ENCODE peak calls at places on chromosomes 16 and 17, in eight cellular contexts. One of them, this sample, is unnamed.

GRCh38 chr17:66967867-66968543 is 3.5 kb downstream of the CACNG4 start:
- DNase-seq in ascending aorta: no peak
- DNase-seq in esophagus muscularis mucosa: no peak
- DNase-seq in neural progenitor cell: no peak
- DNase-seq in lower lobe of right lung: no peak
- DNase-seq in neuronal stem cell: no peak
- DNase-seq in A673: no peak
- DNase-seq in endothelial cell of umbilical vein: no peak
- DNase-seq in this sample: no peak

GRCh38 chr16:15464401-15465186 is 30.2 kb downstream of the BMERB1 start:
- DNase-seq in esophagus muscularis mucosa: no peak
- DNase-seq in lower lobe of right lung: no peak
- DNase-seq in endothelial cell of umbilical vein: no peak
- DNase-seq in neuronal stem cell: no peak
- DNase-seq in A673: no peak
- DNase-seq in neural progenitor cell: no peak
- DNase-seq in ascending aorta: no peak
- DNase-seq in this sample: no peak

GRCh38 chr17:68383443-68384321 is 73.6 kb downstream of the WIPI1 start:
- DNase-seq in neural progenitor cell: no peak
- DNase-seq in lower lobe of right lung: peak; percentile 57
- DNase-seq in esophagus muscularis mucosa: no peak
- DNase-seq in A673: no peak
- DNase-seq in neuronal stem cell: no peak
- DNase-seq in endothelial cell of umbilical vein: peak; percentile 82
- DNase-seq in ascending aorta: no peak
- DNase-seq in this sample: no peak

GRCh38 chr17:73010414-73010813 is 82.1 kb downstream of the SLC39A11 start:
- DNase-seq in lower lobe of right lung: no peak
- DNase-seq in endothelial cell of umbilical vein: peak; percentile 14
- DNase-seq in neural progenitor cell: no peak
- DNase-seq in neuronal stem cell: no peak
- DNase-seq in esophagus muscularis mucosa: no peak
- DNase-seq in A673: no peak
- DNase-seq in ascending aorta: no peak
- DNase-seq in this sample: no peak

GRCh38 chr17:73226556-73227172 is 33.8 kb downstream of the COG1 start:
- DNase-seq in A673: no peak
- DNase-seq in esophagus muscularis mucosa: no peak
- DNase-seq in ascending aorta: no peak
- DNase-seq in lower lobe of right lung: no peak
- DNase-seq in neural progenitor cell: no peak
- DNase-seq in neuronal stem cell: no peak
- DNase-seq in endothelial cell of umbilical vein: no peak
- DNase-seq in this sample: no peak

GRCh38 chr16:9929313-9929712 is 252.9 kb downstream of the GRIN2A start:
- DNase-seq in ascending aorta: no peak
- DNase-seq in neuronal stem cell: no peak
- DNase-seq in A673: no peak
- DNase-seq in esophagus muscularis mucosa: no peak
- DNase-seq in neural progenitor cell: no peak
- DNase-seq in lower lobe of right lung: no peak
- DNase-seq in endothelial cell of umbilical vein: no peak
- DNase-seq in this sample: no peak

GRCh38 chr17:65022751-65023421 is 33.7 kb downstream of the GNA13 start:
- DNase-seq in ascending aorta: no peak
- DNase-seq in esophagus muscularis mucosa: no peak
- DNase-seq in neuronal stem cell: no peak
- DNase-seq in endothelial cell of umbilical vein: peak; percentile 40
- DNase-seq in A673: no peak
- DNase-seq in neural progenitor cell: no peak
- DNase-seq in lower lobe of right lung: no peak
- DNase-seq in this sample: peak; percentile 23

GRCh38 chr16:88421301-88421700 is 31.8 kb upstream of the ZFPM1 start:
- DNase-seq in endothelial cell of umbilical vein: no peak
- DNase-seq in esophagus muscularis mucosa: no peak
- DNase-seq in neuronal stem cell: no peak
- DNase-seq in neural progenitor cell: no peak
- DNase-seq in lower lobe of right lung: no peak
- DNase-seq in A673: no peak
- DNase-seq in ascending aorta: no peak
- DNase-seq in this sample: no peak

GRCh38 chr17:42520540-42520951 is 15.5 kb upstream of the NAGLU start:
- DNase-seq in neuronal stem cell: no peak
- DNase-seq in esophagus muscularis mucosa: no peak
- DNase-seq in A673: no peak
- DNase-seq in neural progenitor cell: peak; percentile 36
- DNase-seq in ascending aorta: no peak
- DNase-seq in lower lobe of right lung: no peak
- DNase-seq in endothelial cell of umbilical vein: no peak
- DNase-seq in this sample: peak; percentile 66

GRCh38 chr17:44971776-44972483 is 3.8 kb upstream of the C1QL1 start:
- DNase-seq in lower lobe of right lung: no peak
- DNase-seq in endothelial cell of umbilical vein: no peak
- DNase-seq in A673: no peak
- DNase-seq in ascending aorta: no peak
- DNase-seq in esophagus muscularis mucosa: no peak
- DNase-seq in neuronal stem cell: no peak
- DNase-seq in neural progenitor cell: no peak
- DNase-seq in this sample: no peak

GRCh38 chr17:76241205-76241539 is 879 bp upstream of the RNF157 start:
- DNase-seq in ascending aorta: no peak
- DNase-seq in endothelial cell of umbilical vein: no peak
- DNase-seq in A673: no peak
- DNase-seq in neural progenitor cell: no peak
- DNase-seq in neuronal stem cell: no peak
- DNase-seq in esophagus muscularis mucosa: no peak
- DNase-seq in lower lobe of right lung: no peak
- DNase-seq in this sample: no peak

GRCh38 chr17:19302791-19303233 is 59.7 kb downstream of the B9D1 start:
- DNase-seq in lower lobe of right lung: no peak
- DNase-seq in neural progenitor cell: no peak
- DNase-seq in endothelial cell of umbilical vein: no peak
- DNase-seq in esophagus muscularis mucosa: no peak
- DNase-seq in ascending aorta: no peak
- DNase-seq in A673: no peak
- DNase-seq in neuronal stem cell: no peak
- DNase-seq in this sample: peak; percentile 76

GRCh38 chr16:87265261-87265660 is 51.9 kb downstream of the C16orf95 start:
- DNase-seq in neural progenitor cell: no peak
- DNase-seq in ascending aorta: no peak
- DNase-seq in neuronal stem cell: no peak
- DNase-seq in lower lobe of right lung: no peak
- DNase-seq in esophagus muscularis mucosa: no peak
- DNase-seq in endothelial cell of umbilical vein: no peak
- DNase-seq in A673: no peak
- DNase-seq in this sample: no peak

GRCh38 chr17:75525806-75526554 is 483 bp downstream of the LLGL2 start:
- DNase-seq in neural progenitor cell: peak; percentile 93
- DNase-seq in ascending aorta: no peak
- DNase-seq in endothelial cell of umbilical vein: no peak
- DNase-seq in esophagus muscularis mucosa: no peak
- DNase-seq in neuronal stem cell: peak; percentile 41
- DNase-seq in lower lobe of right lung: no peak
- DNase-seq in A673: no peak
- DNase-seq in this sample: no peak

GRCh38 chr17:63740464-63741181 is 976 bp downstream of the STRADA start:
- DNase-seq in A673: no peak
- DNase-seq in lower lobe of right lung: no peak
- DNase-seq in neuronal stem cell: no peak
- DNase-seq in endothelial cell of umbilical vein: peak; percentile 40
- DNase-seq in neural progenitor cell: no peak
- DNase-seq in esophagus muscularis mucosa: no peak
- DNase-seq in ascending aorta: no peak
- DNase-seq in this sample: no peak

GRCh38 chr16:8551388-8552332 is 38.7 kb downstream of the TMEM114 start:
- DNase-seq in neural progenitor cell: no peak
- DNase-seq in neuronal stem cell: no peak
- DNase-seq in endothelial cell of umbilical vein: no peak
- DNase-seq in ascending aorta: no peak
- DNase-seq in esophagus muscularis mucosa: no peak
- DNase-seq in lower lobe of right lung: no peak
- DNase-seq in A673: no peak
- DNase-seq in this sample: no peak

GRCh38 chr17:73974536-73974935 is 228.9 kb upstream of the RPL38 start:
- DNase-seq in neuronal stem cell: no peak
- DNase-seq in lower lobe of right lung: no peak
- DNase-seq in neural progenitor cell: no peak
- DNase-seq in ascending aorta: no peak
- DNase-seq in esophagus muscularis mucosa: no peak
- DNase-seq in A673: no peak
- DNase-seq in endothelial cell of umbilical vein: no peak
- DNase-seq in this sample: peak; percentile 45

GRCh38 chr16:54938351-54939346 is 8.0 kb downstream of the IRX5 start:
- DNase-seq in endothelial cell of umbilical vein: peak; percentile 44
- DNase-seq in esophagus muscularis mucosa: peak; percentile 77
- DNase-seq in A673: peak; percentile 47
- DNase-seq in ascending aorta: no peak
- DNase-seq in neural progenitor cell: peak; percentile 70
- DNase-seq in lower lobe of right lung: peak; percentile 63
- DNase-seq in neuronal stem cell: peak; percentile 42
- DNase-seq in this sample: no peak
- H3K4me3 ChIP-seq in endothelial cell of umbilical vein: no peak overlapping the region
- H3K4me3 ChIP-seq in esophagus muscularis mucosa: peak overlapping the region; percentile 12
- H3K4me3 ChIP-seq in A673: no peak overlapping the region
- H3K4me3 ChIP-seq in ascending aorta: peak overlapping the region; percentile 22
- H3K4me3 ChIP-seq in neural progenitor cell: peak overlapping the region; percentile 55
- H3K4me3 ChIP-seq in lower lobe of right lung: peak overlapping the region; percentile 68
- H3K4me3 ChIP-seq in neuronal stem cell: peak overlapping the region; percentile 11
- H3K4me3 ChIP-seq in this sample: no peak overlapping the region

GRCh38 chr17:29162082-29162908 is 17.9 kb downstream of the MYO18A start:
- DNase-seq in esophagus muscularis mucosa: no peak
- DNase-seq in neural progenitor cell: no peak
- DNase-seq in lower lobe of right lung: no peak
- DNase-seq in neuronal stem cell: no peak
- DNase-seq in endothelial cell of umbilical vein: no peak
- DNase-seq in A673: no peak
- DNase-seq in ascending aorta: no peak
- DNase-seq in this sample: no peak

GRCh38 chr17:29158096-29158495 is 22.1 kb downstream of the MYO18A start:
- DNase-seq in lower lobe of right lung: no peak
- DNase-seq in endothelial cell of umbilical vein: no peak
- DNase-seq in neural progenitor cell: no peak
- DNase-seq in A673: no peak
- DNase-seq in ascending aorta: no peak
- DNase-seq in neuronal stem cell: no peak
- DNase-seq in esophagus muscularis mucosa: no peak
- DNase-seq in this sample: peak; percentile 53

GRCh38 chr17:29159286-29159860 is 20.8 kb downstream of the MYO18A start:
- DNase-seq in lower lobe of right lung: no peak
- DNase-seq in A673: no peak
- DNase-seq in endothelial cell of umbilical vein: no peak
- DNase-seq in neuronal stem cell: no peak
- DNase-seq in esophagus muscularis mucosa: no peak
- DNase-seq in ascending aorta: no peak
- DNase-seq in neural progenitor cell: no peak
- DNase-seq in this sample: no peak

GRCh38 chr17:29158515-29159275 is 21.5 kb downstream of the MYO18A start:
- DNase-seq in endothelial cell of umbilical vein: no peak
- DNase-seq in neuronal stem cell: no peak
- DNase-seq in ascending aorta: no peak
- DNase-seq in A673: no peak
- DNase-seq in esophagus muscularis mucosa: no peak
- DNase-seq in neural progenitor cell: no peak
- DNase-seq in lower lobe of right lung: no peak
- DNase-seq in this sample: peak; percentile 88

DNA sequence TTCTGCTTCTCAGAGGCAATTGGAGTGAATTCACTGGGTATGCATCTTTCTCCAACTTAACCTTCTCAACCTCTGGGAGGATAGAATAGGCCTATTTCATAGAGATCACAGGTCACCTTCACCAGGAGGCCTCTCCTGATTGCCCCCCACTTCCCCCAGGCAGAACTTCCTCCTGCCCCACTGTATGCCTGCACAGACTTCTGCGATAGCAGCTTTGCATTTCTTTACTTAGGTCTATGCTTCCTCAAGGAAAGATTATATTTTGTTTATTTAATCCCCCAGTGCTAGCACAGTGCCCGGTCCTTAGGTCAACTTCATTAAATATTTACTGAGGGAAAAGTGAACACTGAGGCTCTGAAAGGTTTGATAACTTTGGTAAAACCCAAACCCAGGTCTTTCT is 19.9 kb downstream of the MYO18A start:
- DNase-seq in lower lobe of right lung: no peak
- DNase-seq in A673: no peak
- DNase-seq in endothelial cell of umbilical vein: no peak
- DNase-seq in neural progenitor cell: no peak
- DNase-seq in esophagus muscularis mucosa: no peak
- DNase-seq in neuronal stem cell: no peak
- DNase-seq in ascending aorta: no peak
- DNase-seq in this sample: no peak
- H3K4me1 ChIP-seq in lower lobe of right lung: peaks cover 67% of the 10 kb centered on the region
- H3K4me1 ChIP-seq in A673: peaks cover 52% of the 10 kb centered on the region
- H3K4me1 ChIP-seq in endothelial cell of umbilical vein: peaks cover 16% of the 10 kb centered on the region
- H3K4me1 ChIP-seq in neural progenitor cell: peaks cover 14% of the 10 kb centered on the region
- H3K4me1 ChIP-seq in esophagus muscularis mucosa: peaks cover 77% of the 10 kb centered on the region
- H3K4me1 ChIP-seq in neuronal stem cell: peaks cover 13% of the 10 kb centered on the region
- H3K4me1 ChIP-seq in ascending aorta: peaks cover 25% of the 10 kb centered on the region
- H3K4me1 ChIP-seq in this sample: peaks cover 79% of the 10 kb centered on the region

GRCh38 chr16:57981636-57982035 is 10.7 kb upstream of the CNGB1 start:
- DNase-seq in neural progenitor cell: no peak
- DNase-seq in ascending aorta: no peak
- DNase-seq in A673: no peak
- DNase-seq in esophagus muscularis mucosa: no peak
- DNase-seq in neuronal stem cell: no peak
- DNase-seq in lower lobe of right lung: no peak
- DNase-seq in endothelial cell of umbilical vein: no peak
- DNase-seq in this sample: peak; percentile 49
- H3K4me3 ChIP-seq in neural progenitor cell: no peak overlapping the region
- H3K4me3 ChIP-seq in ascending aorta: no peak overlapping the region
- H3K4me3 ChIP-seq in A673: no peak overlapping the region
- H3K4me3 ChIP-seq in esophagus muscularis mucosa: no peak overlapping the region
- H3K4me3 ChIP-seq in neuronal stem cell: no peak overlapping the region
- H3K4me3 ChIP-seq in lower lobe of right lung: no peak overlapping the region
- H3K4me3 ChIP-seq in endothelial cell of umbilical vein: no peak overlapping the region
- H3K4me3 ChIP-seq in this sample: no peak overlapping the region

GRCh38 chr17:57605734-57606105 is 139.4 kb downstream of the CCDC182 start:
- DNase-seq in A673: no peak
- DNase-seq in esophagus muscularis mucosa: no peak
- DNase-seq in neural progenitor cell: no peak
- DNase-seq in ascending aorta: no peak
- DNase-seq in endothelial cell of umbilical vein: no peak
- DNase-seq in neuronal stem cell: no peak
- DNase-seq in lower lobe of right lung: no peak
- DNase-seq in this sample: no peak

GRCh38 chr17:57603541-57603940 is 141.6 kb downstream of the CCDC182 start:
- DNase-seq in neural progenitor cell: no peak
- DNase-seq in esophagus muscularis mucosa: no peak
- DNase-seq in ascending aorta: no peak
- DNase-seq in endothelial cell of umbilical vein: no peak
- DNase-seq in lower lobe of right lung: no peak
- DNase-seq in neuronal stem cell: no peak
- DNase-seq in A673: no peak
- DNase-seq in this sample: no peak

GRCh38 chr17:57606111-57606875 is 138.8 kb downstream of the CCDC182 start:
- DNase-seq in A673: no peak
- DNase-seq in neural progenitor cell: no peak
- DNase-seq in esophagus muscularis mucosa: no peak
- DNase-seq in endothelial cell of umbilical vein: no peak
- DNase-seq in ascending aorta: no peak
- DNase-seq in neuronal stem cell: no peak
- DNase-seq in lower lobe of right lung: no peak
- DNase-seq in this sample: no peak

GRCh38 chr17:57603978-57604377 is 141.1 kb downstream of the CCDC182 start:
- DNase-seq in neuronal stem cell: no peak
- DNase-seq in endothelial cell of umbilical vein: no peak
- DNase-seq in ascending aorta: no peak
- DNase-seq in A673: no peak
- DNase-seq in neural progenitor cell: no peak
- DNase-seq in esophagus muscularis mucosa: no peak
- DNase-seq in lower lobe of right lung: peak; percentile 72
- DNase-seq in this sample: no peak

GRCh38 chr17:57604771-57605733 is 140.0 kb downstream of the CCDC182 start:
- DNase-seq in endothelial cell of umbilical vein: no peak
- DNase-seq in neural progenitor cell: peak; percentile 38
- DNase-seq in ascending aorta: no peak
- DNase-seq in lower lobe of right lung: no peak
- DNase-seq in esophagus muscularis mucosa: no peak
- DNase-seq in neuronal stem cell: no peak
- DNase-seq in A673: peak; percentile 73
- DNase-seq in this sample: peak; percentile 74
- H3K4me1 ChIP-seq in endothelial cell of umbilical vein: no peaks in the 10 kb centered on the region
- H3K4me1 ChIP-seq in neural progenitor cell: peaks cover 44% of the 10 kb centered on the region
- H3K4me1 ChIP-seq in ascending aorta: peaks cover 15% of the 10 kb centered on the region
- H3K4me1 ChIP-seq in lower lobe of right lung: peaks cover 44% of the 10 kb centered on the region
- H3K4me1 ChIP-seq in esophagus muscularis mucosa: peaks cover 27% of the 10 kb centered on the region
- H3K4me1 ChIP-seq in neuronal stem cell: peaks cover 9% of the 10 kb centered on the region
- H3K4me1 ChIP-seq in A673: peaks cover 23% of the 10 kb centered on the region
- H3K4me1 ChIP-seq in this sample: peaks cover 22% of the 10 kb centered on the region